ENCODE peak calls at places on chromosomes 12 and 14, in nine cellular contexts. S, N, W, H, P, C, X, E and B are unnamed samples.

GRCh38 chr12:31246470-31246850 is 79.5 kb downstream of the SINHCAF start:
- DNase-seq in S (no peak), N (no peak), W (no peak), H (no peak), P (no peak), C (no peak), X (no peak), E (no peak), B (no peak)

GRCh38 chr12:168763-169525 is 45.0 kb downstream of the SLC6A12 start:
- DNase-seq in S (no peak), N (no peak), W (no peak), H (no peak), P (no peak), C (no peak), X (no peak), E (no peak), B (no peak)

GRCh38 chr14:74475678-74476077 is 17.4 kb downstream of the NPC2 start:
- DNase-seq in S (no peak), N (no peak), W (no peak), H (no peak), P (no peak), C (no peak), X (no peak), E (no peak), B (no peak)

GRCh38 chr14:69648480-69649414 is 37.4 kb downstream of the SUSD6 start:
- DNase-seq in S (no peak), N (no peak), W (no peak), H (no peak), P (no peak), C (no peak), X (no peak), E (no peak), B (no peak)

GRCh38 chr12:3651585-3652424 is 101.1 kb downstream of the CRACR2A start:
- DNase-seq in S (no peak), N (no peak), W (no peak), H (no peak), P (no peak), C (no peak), X (no peak), E (no peak), B (no peak)

GRCh38 chr12:5191803-5192538 is 148.3 kb downstream of the KCNA5 start:
- DNase-seq in S (peak), N (no peak), W (no peak), H (no peak), P (no peak), C (no peak), X (no peak), E (no peak), B (no peak)

GRCh38 chr14:100522616-100523021 is 64.6 kb downstream of the BEGAIN start:
- DNase-seq in S (no peak), N (peak), W (peak), H (peak), P (no peak), C (no peak), X (no peak), E (no peak), B (peak)

GRCh38 chr14:94532462-94532861 is 23.2 kb upstream of the SERPINA12 start:
- DNase-seq in S (no peak), N (no peak), W (no peak), H (no peak), P (no peak), C (no peak), X (no peak), E (no peak), B (no peak)

GRCh38 chr14:39267592-39268112 is 33.9 kb downstream of the MIA2 start:
- DNase-seq in S (peak), N (no peak), W (no peak), H (no peak), P (no peak), C (peak), X (no peak), E (no peak), B (no peak)

GRCh38 chr12:11397366-11397765 is 2.0 kb upstream of the PRB2 start:
- DNase-seq in S (no peak), N (no peak), W (no peak), H (no peak), P (no peak), C (no peak), X (no peak), E (no peak), B (no peak)

GRCh38 chr12:6582196-6582595 is 14.1 kb upstream of the NOP2 start:
- DNase-seq in S (no peak), N (no peak), W (no peak), H (peak), P (no peak), C (no peak), X (no peak), E (no peak), B (no peak)